ENCODE peak calls at places on chromosomes 13 and 19, in five cellular contexts. Z, P, K, W and G are unnamed samples.

GRCh38 chr19:51272183-51272817 is 21.4 kb downstream of the SIGLECL1 start:
- DNase-seq in Z (no peak), K (no peak), P (no peak), W (no peak), G (no peak)

GRCh38 chr19:46725859-46726393 is 9.0 kb upstream of the PRKD2 start:
- DNase-seq in K (no peak), W (no peak), P (no peak), Z (no peak), G (no peak)

GRCh38 chr19:42306646-42307045 is 4.2 kb upstream of the PAFAH1B3 start:
- DNase-seq in P (peak; percentile 81), K (no peak), W (no peak), Z (no peak), G (no peak)

GRCh38 chr19:18736415-18737336 is 53.2 kb downstream of the CRTC1 start:
- DNase-seq in K (peak; percentile 5), P (peak; percentile 79), Z (peak; percentile 89), W (no peak), G (peak; percentile 59)

GRCh38 chr13:47134939-47135489 is 238.2 kb upstream of the HTR2A start:
- DNase-seq in K (no peak), Z (no peak), P (no peak), W (no peak), G (no peak)

GRCh38 chr13:96982672-96983071 is 11.6 kb downstream of the OXGR1 start:
- DNase-seq in W (no peak), Z (no peak), K (no peak), P (no peak), G (no peak)

GRCh38 chr13:108629353-108629752 is at the start of gene MYO16:
- DNase-seq in Z (no peak), K (no peak), P (no peak), W (no peak), G (no peak)

GRCh38 chr13:21676611-21677021 is 5.7 kb downstream of the FGF9 start:
- DNase-seq in W (no peak), P (no peak), K (no peak), Z (peak; percentile 41), G (peak; percentile 34)

GRCh38 chr19:10812902-10813404 is 23.1 kb downstream of the TMED1 start:
- DNase-seq in K (peak; percentile 93), W (peak; percentile 38), P (peak; percentile 37), Z (peak; percentile 33), G (no peak)

GRCh38 chr13:38363219-38363618 is 13.6 kb downstream of the UFM1 start:
- DNase-seq in P (no peak), K (no peak), Z (no peak), W (no peak), G (no peak)

GRCh38 chr19:4379383-4380253 is 20.7 kb downstream of the SH3GL1 start:
- DNase-seq in W (peak; percentile 27), Z (peak; percentile 82), P (no peak), K (no peak), G (peak; percentile 93)

GRCh38 chr13:39052944-39053343 is 14.7 kb downstream of the NHLRC3 start:
- DNase-seq in P (no peak), Z (no peak), K (no peak), W (no peak), G (no peak)

GRCh38 chr19:7947939-7948338 is 4.5 kb upstream of the TIMM44 start:
- DNase-seq in Z (no peak), K (no peak), P (no peak), W (no peak), G (no peak)

GRCh38 chr13:112879283-112879833 is 89.7 kb upstream of the MCF2L start:
- DNase-seq in P (no peak), W (no peak), K (peak; percentile 27), Z (no peak), G (no peak)

GRCh38 chr13:94722596-94722995 is 10.3 kb upstream of the SOX21 start:
- DNase-seq in Z (no peak), P (no peak), K (no peak), W (no peak), G (no peak)

GRCh38 chr13:108302279-108302678 is 32.8 kb downstream of the TNFSF13B start:
- DNase-seq in K (no peak), P (no peak), Z (no peak), W (no peak), G (no peak)

GRCh38 chr13:110409581-110409992 is 102.5 kb downstream of the COL4A2 start:
- DNase-seq in P (no peak), K (peak; percentile 76), Z (no peak), W (no peak), G (no peak)

GRCh38 chr13:78102121-78102677 is 183.6 kb upstream of the EDNRB start:
- DNase-seq in K (peak; percentile 93), Z (no peak), W (no peak), P (peak; percentile 25), G (peak; percentile 56)

GRCh38 chr19:34490141-34490766 is 8.7 kb downstream of the WTIP start:
- DNase-seq in K (no peak), W (no peak), Z (no peak), P (no peak), G (no peak)

GRCh38 chr13:23418776-23419683 is 14.5 kb downstream of the SACS start:
- DNase-seq in W (no peak), P (peak; percentile 46), K (no peak), Z (no peak), G (no peak)

GRCh38 chr13:35995136-35995535 is 136.0 kb downstream of the DCLK1 start:
- DNase-seq in Z (no peak), W (no peak), P (no peak), K (peak; percentile 70), G (no peak)

GRCh38 chr13:113862191-113862765 is 1.6 kb downstream of the GAS6 start:
- DNase-seq in P (peak; percentile 38), W (no peak), Z (no peak), K (peak; percentile 28), G (no peak)

GRCh38 chr13:113536461-113537110 is 46.1 kb upstream of the DCUN1D2 start:
- DNase-seq in K (no peak), P (peak; percentile 6), W (no peak), Z (no peak), G (no peak)

GRCh38 chr19:325937-326565 is 18.5 kb downstream of the MIER2 start:
- DNase-seq in W (no peak), Z (no peak), K (no peak), P (no peak), G (no peak)

GRCh38 chr19:19230505-19230904 is 18.7 kb downstream of the NCAN start:
- DNase-seq in K (no peak), W (no peak), Z (no peak), P (no peak), G (no peak)

GRCh38 chr19:5641171-5641570 is 18.3 kb downstream of the SAFB start:
- DNase-seq in K (no peak), W (no peak), P (no peak), Z (no peak), G (no peak)

GRCh38 chr13:47146991-47147783 is 250.3 kb upstream of the HTR2A start:
- DNase-seq in P (no peak), Z (no peak), W (no peak), K (no peak), G (no peak)

GRCh38 chr13:101499406-101499805 is 46.9 kb downstream of the ITGBL1 start:
- DNase-seq in Z (no peak), W (no peak), P (no peak), K (no peak), G (no peak)

GRCh38 chr19:16032509-16033135 is 43.7 kb upstream of the TPM4 start:
- DNase-seq in Z (peak; percentile 16), P (peak; percentile 15), K (no peak), W (no peak), G (no peak)

GRCh38 chr13:25692156-25692555 is 320.4 kb downstream of the ATP8A2 start:
- DNase-seq in P (no peak), W (no peak), K (no peak), Z (no peak), G (no peak)

GRCh38 chr13:102097708-102098107 is 304.1 kb downstream of the FGF14 start:
- DNase-seq in P (no peak), K (no peak), W (no peak), Z (no peak), G (no peak)

GRCh38 chr13:79427265-79427664 is 21.2 kb upstream of the RBM26 start:
- DNase-seq in W (no peak), K (no peak), Z (no peak), P (no peak), G (no peak)

GRCh38 chr13:79432992-79433391 is 26.9 kb upstream of the RBM26 start:
- DNase-seq in K (no peak), P (no peak), Z (no peak), W (no peak), G (no peak)

GRCh38 chr13:79434578-79434977 is 28.5 kb upstream of the RBM26 start:
- DNase-seq in Z (no peak), W (no peak), P (no peak), K (peak; percentile 12), G (no peak)

GRCh38 chr13:79432086-79432485 is 26.0 kb upstream of the RBM26 start:
- DNase-seq in Z (no peak), K (no peak), P (no peak), W (no peak), G (no peak)

GRCh38 chr13:79429309-79429708 is 23.3 kb upstream of the RBM26 start:
- DNase-seq in W (no peak), Z (no peak), P (no peak), K (no peak), G (no peak)
- H3K4me1 ChIP-seq in W (no peaks in the 10 kb centered on the region), Z (no peaks in the 10 kb centered on the region), P (no peaks in the 10 kb centered on the region), K (no peaks in the 10 kb centered on the region), G (no peaks in the 10 kb centered on the region)

GRCh38 chr19:56969726-56970125 is 129.2 kb upstream of the PEG3 start:
- DNase-seq in P (peak; percentile 40), W (no peak), Z (no peak), K (no peak), G (no peak)
- H3K4me3 ChIP-seq in P (no peak overlapping the region), W (no peak overlapping the region), Z (no peak overlapping the region), K (no peak overlapping the region), G (no peak overlapping the region)

DNA sequence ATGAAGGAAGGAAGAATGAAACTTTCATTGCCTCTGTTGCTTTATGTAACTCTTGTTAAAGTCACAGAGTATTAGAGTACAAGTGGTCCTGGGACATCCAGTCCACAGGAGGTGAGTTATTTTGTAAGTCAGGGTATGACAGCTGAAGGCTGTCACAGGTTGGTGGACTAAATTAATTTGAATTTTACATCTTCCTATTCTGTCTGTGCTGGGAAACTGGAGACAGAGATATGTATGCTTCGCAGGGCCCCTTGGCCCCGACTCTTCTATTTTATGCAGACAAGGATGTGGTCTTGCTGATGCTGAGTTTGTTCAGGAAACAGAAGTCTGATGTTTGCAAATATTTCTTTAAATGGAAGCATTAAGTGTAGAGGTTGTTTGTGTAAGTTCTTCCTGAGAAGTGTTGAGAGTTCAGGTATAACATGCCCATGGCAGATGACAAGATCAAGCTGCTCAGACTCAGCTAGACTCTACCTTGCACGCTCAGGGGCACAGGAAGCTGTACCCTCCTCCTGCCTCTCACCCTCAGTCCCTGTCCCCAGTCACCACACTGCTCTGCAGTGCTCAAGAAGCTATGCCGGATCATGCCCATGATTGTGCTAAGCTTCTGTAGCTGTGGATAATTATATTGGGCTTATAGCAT is 23.4 kb downstream of the RASL11A start:
- DNase-seq in W (no peak), K (no peak), P (no peak), Z (no peak), G (no peak)
- H3K27ac ChIP-seq in W (no peak overlapping the region), K (no peak overlapping the region), P (no peak overlapping the region), Z (no peak overlapping the region), G (no peak overlapping the region)

DNA sequence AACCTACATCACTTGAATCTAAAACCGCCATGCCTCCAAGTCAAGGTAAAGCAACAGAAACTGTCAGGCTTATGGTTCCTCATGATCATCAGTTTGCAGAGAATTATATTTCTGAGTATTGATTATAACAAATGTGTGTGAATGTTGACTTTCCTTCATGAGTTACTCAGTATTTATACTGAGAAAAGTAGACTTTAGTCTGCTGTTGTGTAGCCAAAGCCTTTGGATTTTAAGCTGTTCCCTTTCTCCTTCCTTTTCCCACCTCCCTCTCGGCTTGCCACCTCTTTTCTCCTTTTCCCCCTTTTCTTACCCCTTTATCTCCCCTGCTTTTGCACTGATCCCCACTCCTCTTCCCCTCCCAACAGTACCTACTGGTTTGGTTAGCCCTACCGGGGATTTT is 20.7 kb upstream of the GPR18 start:
- DNase-seq in K (no peak), W (no peak), P (no peak), Z (no peak), G (no peak)
- H3K4me1 ChIP-seq in K (no peaks in the 10 kb centered on the region), W (no peaks in the 10 kb centered on the region), P (peaks cover 21% of the 10 kb centered on the region), Z (peaks cover 25% of the 10 kb centered on the region), G (no peaks in the 10 kb centered on the region)